ENCODE peak calls at places on chromosome 1, in four cellular contexts. X, I, P and C are unnamed samples.

GRCh38 chr1:98741164-98741563 is 79.6 kb downstream of the SNX7 start:
- DNase-seq in X (no peak), I (no peak), P (no peak), C (no peak)

GRCh38 chr1:66022904-66023620 is 230.4 kb downstream of the PDE4B start:
- DNase-seq in I (no peak), P (no peak), X (no peak), C (no peak)

GRCh38 chr1:107450899-107451664 is 310.2 kb downstream of the NTNG1 start:
- DNase-seq in X (no peak), P (no peak), I (no peak), C (peak)

GRCh38 chr1:233480198-233480597 is 133.7 kb upstream of the KCNK1 start:
- DNase-seq in I (no peak), P (no peak), X (no peak), C (no peak)

GRCh38 chr1:192485692-192486436 is 89.7 kb upstream of the RGS1 start:
- DNase-seq in P (no peak), I (no peak), X (no peak), C (no peak)

GRCh38 chr1:94792876-94793605 is 27.1 kb upstream of the SLC44A3 start:
- DNase-seq in P (no peak), I (peak), X (no peak), C (no peak)

GRCh38 chr1:78721136-78721535 is 71.5 kb downstream of the IFI44 start:
- DNase-seq in P (no peak), I (no peak), X (no peak), C (no peak)

GRCh38 chr1:24714859-24715520 is 30.3 kb upstream of the CLIC4 start:
- DNase-seq in I (no peak), P (no peak), X (no peak), C (no peak)

GRCh38 chr1:241482761-241483250 is 36.7 kb downstream of the FH start:
- DNase-seq in X (no peak), I (no peak), P (no peak), C (no peak)

GRCh38 chr1:180158149-180159147 is 3.8 kb downstream of the QSOX1 start:
- DNase-seq in P (no peak), X (no peak), I (no peak), C (no peak)

GRCh38 chr1:42046772-42047552 is 106.2 kb upstream of the GUCA2B start:
- DNase-seq in P (no peak), I (no peak), X (no peak), C (no peak)

GRCh38 chr1:72186733-72187307 is 95.5 kb downstream of the NEGR1 start:
- DNase-seq in X (no peak), P (no peak), I (no peak), C (no peak)

GRCh38 chr1:111032295-111032897 is 68.7 kb upstream of the LRIF1 start:
- DNase-seq in X (peak), I (no peak), P (peak), C (peak)

GRCh38 chr1:25123551-25123950 is 108.8 kb downstream of the SYF2 start:
- DNase-seq in P (no peak), I (no peak), X (no peak), C (no peak)

GRCh38 chr1:150257624-150258274 is at the start of gene CA14:
- DNase-seq in P (no peak), X (no peak), I (no peak), C (no peak)

GRCh38 chr1:187622545-187622944 is 793.8 kb downstream of the PLA2G4A start:
- DNase-seq in P (no peak), I (no peak), X (no peak), C (no peak)

GRCh38 chr1:61400997-61401396 is 318.6 kb downstream of the NFIA start:
- DNase-seq in I (no peak), X (no peak), P (no peak), C (no peak)

GRCh38 chr1:230827081-230827681 is 41.1 kb downstream of the C1orf198 start:
- DNase-seq in P (peak), X (no peak), I (no peak), C (no peak)

GRCh38 chr1:87167157-87167810 is 161.4 kb upstream of the LMO4 start:
- DNase-seq in X (no peak), P (no peak), I (no peak), C (no peak)

GRCh38 chr1:26608895-26609294 is 79.3 kb downstream of the RPS6KA1 start:
- DNase-seq in X (no peak), P (no peak), I (no peak), C (no peak)

GRCh38 chr1:60972841-60973364 is 109.5 kb upstream of the NFIA start:
- DNase-seq in X (no peak), P (no peak), I (no peak), C (no peak)

GRCh38 chr1:18646091-18646775 is 15.6 kb downstream of the PAX7 start:
- DNase-seq in I (no peak), P (no peak), X (no peak), C (no peak)